ENCODE peak calls at places on chromosomes 3 and 15, in five cellular contexts. One of them, this sample, is unnamed. For H3K36me3, the result is how much of the 10 kb centered on the place peaks cover.

GRCh38 chr15:82129769-82130168 is 84.0 kb upstream of the MEX3B start:
- DNase-seq in tibial nerve: no peak
- DNase-seq in lung: no peak
- DNase-seq in Panc1: no peak
- DNase-seq in pancreas: no peak
- DNase-seq in this sample: no peak

GRCh38 chr3:19046440-19046839 is 101.9 kb upstream of the KCNH8 start:
- DNase-seq in lung: no peak
- DNase-seq in tibial nerve: no peak
- DNase-seq in pancreas: no peak
- DNase-seq in Panc1: no peak
- DNase-seq in this sample: no peak

GRCh38 chr15:101288905-101289513 is 6.0 kb downstream of the SNRPA1 start:
- DNase-seq in lung: no peak
- DNase-seq in tibial nerve: peak
- DNase-seq in pancreas: no peak
- DNase-seq in Panc1: no peak
- DNase-seq in this sample: peak

GRCh38 chr3:66411436-66411835 is 89.4 kb downstream of the LRIG1 start:
- DNase-seq in lung: no peak
- DNase-seq in pancreas: no peak
- DNase-seq in tibial nerve: no peak
- DNase-seq in Panc1: no peak
- DNase-seq in this sample: no peak

GRCh38 chr3:138465451-138465850 is 31.0 kb downstream of the ESYT3 start:
- DNase-seq in lung: no peak
- DNase-seq in Panc1: no peak
- DNase-seq in pancreas: no peak
- DNase-seq in tibial nerve: no peak
- DNase-seq in this sample: no peak

GRCh38 chr3:24367216-24367615 is 127.4 kb downstream of the THRB start:
- DNase-seq in Panc1: no peak
- DNase-seq in pancreas: no peak
- DNase-seq in lung: no peak
- DNase-seq in tibial nerve: no peak
- DNase-seq in this sample: no peak

GRCh38 chr15:101501703-101502373 is 12.3 kb upstream of the PCSK6 start:
- DNase-seq in Panc1: no peak
- DNase-seq in lung: peak
- DNase-seq in pancreas: peak
- DNase-seq in tibial nerve: no peak
- DNase-seq in this sample: no peak

GRCh38 chr3:134659391-134660045 is 8.7 kb upstream of the KY start:
- DNase-seq in pancreas: no peak
- DNase-seq in tibial nerve: no peak
- DNase-seq in lung: no peak
- DNase-seq in Panc1: no peak
- DNase-seq in this sample: no peak

GRCh38 chr3:19543212-19543841 is 390.7 kb downstream of the EFHB start:
- DNase-seq in pancreas: no peak
- DNase-seq in tibial nerve: no peak
- DNase-seq in Panc1: peak
- DNase-seq in lung: no peak
- DNase-seq in this sample: no peak

GRCh38 chr3:69194431-69195183 is 72.2 kb upstream of the LMOD3 start:
- DNase-seq in pancreas: no peak
- DNase-seq in tibial nerve: no peak
- DNase-seq in Panc1: no peak
- DNase-seq in lung: no peak
- DNase-seq in this sample: no peak
- H3K36me3 ChIP-seq in pancreas: under half
- H3K36me3 ChIP-seq in tibial nerve: under half
- H3K36me3 ChIP-seq in Panc1: under half
- H3K36me3 ChIP-seq in lung: under half
- H3K36me3 ChIP-seq in this sample: under half

DNA sequence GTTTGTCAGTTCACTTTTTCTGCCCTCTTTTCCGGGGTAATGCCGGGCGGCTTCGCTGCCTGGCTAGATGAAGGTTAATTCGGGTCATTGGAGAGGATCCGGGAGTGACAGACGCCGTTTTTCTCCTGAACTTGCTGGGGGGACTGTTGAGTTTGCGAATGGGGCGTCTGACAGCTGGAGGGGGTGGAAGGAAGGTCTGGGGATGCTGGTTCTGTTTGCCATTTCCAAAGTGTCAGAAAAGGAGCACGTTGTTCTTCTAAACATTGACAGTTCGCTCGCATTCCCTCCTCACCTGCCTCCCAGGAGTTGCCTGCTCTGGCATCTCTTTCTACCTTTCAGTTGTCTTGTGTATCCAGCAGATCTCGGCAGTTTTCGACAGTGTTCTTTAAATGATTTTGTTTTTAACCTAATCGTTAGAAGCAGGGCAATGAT is 783 bp downstream of the SELENOT start:
- DNase-seq in lung: no peak
- DNase-seq in Panc1: no peak
- DNase-seq in tibial nerve: peak
- DNase-seq in pancreas: no peak
- DNase-seq in this sample: no peak
- H3K36me3 ChIP-seq in lung: under half
- H3K36me3 ChIP-seq in Panc1: under half
- H3K36me3 ChIP-seq in tibial nerve: under half
- H3K36me3 ChIP-seq in pancreas: under half
- H3K36me3 ChIP-seq in this sample: under half

DNA sequence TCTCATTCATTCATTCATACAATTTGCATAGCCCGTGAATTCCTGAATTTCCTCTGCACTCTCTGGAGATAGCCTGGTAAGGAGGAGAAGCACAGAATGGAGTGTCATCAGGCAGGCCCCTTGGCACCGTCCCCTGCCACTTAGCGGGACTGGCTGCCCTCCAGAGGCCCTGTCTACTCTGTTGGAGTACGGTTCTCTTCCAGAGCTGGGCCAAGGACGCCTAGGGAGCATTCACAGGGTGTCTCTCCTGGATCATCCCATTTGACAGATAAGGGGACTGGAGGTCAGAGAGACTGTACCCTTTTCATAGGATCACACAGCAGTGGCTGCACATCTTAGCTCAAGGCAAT is 48.0 kb downstream of the PTH1R start:
- DNase-seq in pancreas: peak
- DNase-seq in Panc1: no peak
- DNase-seq in tibial nerve: no peak
- DNase-seq in lung: no peak
- DNase-seq in this sample: no peak
- H3K36me3 ChIP-seq in pancreas: under half
- H3K36me3 ChIP-seq in Panc1: under half
- H3K36me3 ChIP-seq in tibial nerve: under half
- H3K36me3 ChIP-seq in lung: under half
- H3K36me3 ChIP-seq in this sample: under half

DNA sequence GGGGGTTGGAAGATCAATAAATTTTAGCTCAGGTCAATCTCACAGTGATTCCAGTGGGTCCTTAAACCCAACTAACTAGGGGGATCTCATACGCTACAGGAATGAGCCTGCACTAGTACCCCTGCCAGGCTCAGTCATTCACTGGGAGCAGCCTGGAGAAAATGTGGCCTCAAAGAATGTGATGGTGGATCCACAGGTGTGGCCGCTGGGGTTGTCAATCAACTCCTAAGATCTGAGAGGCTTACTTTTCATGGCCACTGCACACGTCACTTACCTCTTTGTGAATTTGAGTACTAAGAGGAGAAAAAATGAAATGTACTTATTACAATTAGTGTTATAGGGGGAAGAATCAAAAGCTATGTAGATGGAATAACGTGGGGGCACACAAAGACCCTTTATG is 17.5 kb upstream of the FNDC3B start:
- DNase-seq in lung: no peak
- DNase-seq in pancreas: no peak
- DNase-seq in Panc1: no peak
- DNase-seq in tibial nerve: no peak
- DNase-seq in this sample: no peak
- H3K36me3 ChIP-seq in lung: under half
- H3K36me3 ChIP-seq in pancreas: under half
- H3K36me3 ChIP-seq in Panc1: under half
- H3K36me3 ChIP-seq in tibial nerve: under half
- H3K36me3 ChIP-seq in this sample: under half

DNA sequence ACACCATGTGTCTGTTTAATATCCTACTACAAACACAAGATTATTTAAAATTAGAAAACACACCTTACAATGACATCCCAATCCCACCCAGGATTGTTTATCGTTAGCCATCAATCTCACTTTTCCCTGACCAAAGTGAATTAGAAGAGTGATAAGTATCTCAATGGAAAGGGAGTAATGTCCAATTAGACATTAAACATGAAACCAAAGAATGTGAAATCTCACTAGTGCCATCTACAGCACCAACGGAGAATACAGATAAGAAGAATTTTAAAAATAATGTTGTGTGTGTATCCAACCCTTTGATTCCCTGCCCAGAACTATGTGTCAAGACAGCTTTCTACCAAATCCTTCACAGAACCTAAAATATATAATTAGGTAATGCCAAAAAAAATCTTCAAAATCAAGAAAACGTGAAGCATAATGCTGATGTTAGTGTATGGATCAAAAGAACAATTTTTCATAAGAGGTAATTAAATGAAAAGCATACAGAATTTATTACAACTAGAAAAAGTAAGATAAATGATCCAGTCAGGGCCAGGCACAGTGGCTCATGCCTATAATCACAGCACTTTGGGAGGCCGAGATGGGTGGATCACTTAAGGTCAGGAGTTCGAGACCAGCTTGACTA is 64.2 kb downstream of the SCAPER start:
- DNase-seq in lung: no peak
- DNase-seq in pancreas: no peak
- DNase-seq in tibial nerve: no peak
- DNase-seq in Panc1: peak
- DNase-seq in this sample: no peak
- H3K36me3 ChIP-seq in lung: under half
- H3K36me3 ChIP-seq in pancreas: under half
- H3K36me3 ChIP-seq in tibial nerve: under half
- H3K36me3 ChIP-seq in Panc1: under half
- H3K36me3 ChIP-seq in this sample: under half

GRCh38 chr3:16323737-16324136 is 58.7 kb downstream of the OXNAD1 start:
- DNase-seq in Panc1: no peak
- DNase-seq in pancreas: no peak
- DNase-seq in tibial nerve: no peak
- DNase-seq in lung: no peak
- DNase-seq in this sample: no peak
- H3K36me3 ChIP-seq in Panc1: under half
- H3K36me3 ChIP-seq in pancreas: under half
- H3K36me3 ChIP-seq in tibial nerve: under half
- H3K36me3 ChIP-seq in lung: half or more
- H3K36me3 ChIP-seq in this sample: under half

DNA sequence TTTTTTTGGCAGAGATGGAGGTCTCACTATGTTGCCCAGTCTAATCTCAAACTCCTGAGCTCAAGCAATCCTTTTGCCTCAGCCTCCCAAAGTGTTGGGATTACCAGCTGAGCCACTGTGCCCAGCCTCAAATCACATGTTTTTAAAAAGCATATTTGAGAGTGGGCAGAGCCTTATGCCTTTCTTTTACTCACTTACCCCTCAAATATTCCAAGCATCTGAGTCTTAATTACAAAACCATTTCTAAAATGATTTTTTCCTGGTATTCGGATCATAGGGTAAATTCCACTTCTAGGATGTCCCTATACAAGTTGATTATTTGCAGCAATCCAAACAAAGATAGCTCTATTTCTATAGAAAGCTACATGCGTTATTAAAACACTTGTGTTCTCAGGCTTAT is 106.1 kb downstream of the RFTN1 start:
- DNase-seq in pancreas: no peak
- DNase-seq in lung: no peak
- DNase-seq in Panc1: no peak
- DNase-seq in tibial nerve: no peak
- DNase-seq in this sample: no peak
- H3K36me3 ChIP-seq in pancreas: under half
- H3K36me3 ChIP-seq in lung: under half
- H3K36me3 ChIP-seq in Panc1: under half
- H3K36me3 ChIP-seq in tibial nerve: under half
- H3K36me3 ChIP-seq in this sample: under half

This sample was measured in SK-N-MC.